ENCODE peak calls at places on chromosomes 7 and 10, in ten cellular contexts. I is spleen, J is psoas muscle, D is mammary epithelial cell, Z is astrocyte, T is A549, K is upper lobe of right lung, C is HCT116, O is OCI-LY7, N is Calu3. W is an unnamed sample.

GRCh38 chr10:7388602-7389001 is 22.2 kb downstream of the SFMBT2 start:
- DNase-seq in D (no peak), O (peak; percentile 73), Z (no peak), T (no peak), I (no peak), J (no peak), N (no peak), K (no peak), C (no peak), W (no peak)

GRCh38 chr7:43592321-43592720 is 9.4 kb downstream of the STK17A start:
- DNase-seq in I (no peak), J (no peak), D (no peak), K (no peak), N (no peak), C (no peak), O (no peak), Z (no peak), T (no peak), W (no peak)

GRCh38 chr10:52570490-52570889 is 202.1 kb downstream of the MBL2 start:
- DNase-seq in O (no peak), I (no peak), K (no peak), D (no peak), N (no peak), T (no peak), Z (no peak), C (no peak), J (no peak), W (no peak)

GRCh38 chr10:100146875-100147665 is 38.8 kb downstream of the ERLIN1 start:
- DNase-seq in N (no peak), Z (no peak), C (no peak), D (no peak), K (no peak), I (no peak), T (no peak), O (no peak), J (no peak), W (no peak)

GRCh38 chr7:70695804-70696104 is 436.2 kb upstream of the GALNT17 start:
- DNase-seq in Z (no peak), O (peak; percentile 67), J (no peak), I (no peak), K (no peak), D (peak; percentile 31), C (no peak), N (no peak), T (no peak), W (no peak)

GRCh38 chr10:90921906-90922305 is 1.0 kb upstream of the ANKRD1 start:
- DNase-seq in D (no peak), T (no peak), O (no peak), N (no peak), Z (no peak), I (no peak), K (no peak), C (no peak), J (no peak), W (no peak)

GRCh38 chr10:104297697-104298660 is 29.0 kb downstream of the GSTO2 start:
- DNase-seq in D (no peak), I (no peak), K (no peak), T (no peak), J (no peak), N (peak; percentile 13), O (peak; percentile 41), C (no peak), Z (peak; percentile 92), W (no peak)

GRCh38 chr7:156640257-156640948 is at the start of gene RNF32:
- DNase-seq in J (peak; percentile 96), N (peak; percentile 98), T (peak; percentile 96), D (peak; percentile 90), K (peak; percentile 99), I (peak; percentile 98), C (peak; percentile 82), O (peak; percentile 93), Z (peak; percentile 76), W (peak; percentile 93)

DNA sequence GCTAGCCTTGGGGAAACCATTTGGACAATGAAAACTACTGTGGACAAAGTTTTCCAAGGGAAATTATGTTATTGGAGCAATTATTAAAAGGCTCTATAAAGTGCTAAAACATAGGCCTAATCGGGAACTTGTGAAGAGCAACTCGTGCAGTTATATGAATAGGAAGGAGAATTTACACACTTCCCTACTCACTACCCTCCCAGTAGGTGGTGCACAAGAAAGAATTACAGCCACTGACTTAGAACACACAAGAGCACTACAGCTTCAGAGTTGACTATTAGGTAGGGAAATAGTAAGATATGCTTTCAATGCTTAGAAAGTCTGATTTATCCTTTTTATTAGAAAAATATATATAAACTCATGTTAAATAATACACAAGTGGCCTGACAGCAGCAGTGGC is 47.2 kb downstream of the GSAP start:
- DNase-seq in J (no peak), K (no peak), I (no peak), T (peak; percentile 36), D (no peak), N (no peak), Z (no peak), C (peak; percentile 4), O (no peak), W (no peak)
- TF ChIP-seq CTCF in J (no peak), K (peak; percentile 18), I (no peak), T (no peak), D (peak; percentile 42), N (no peak), Z (no peak), C (peak; percentile 10), O (peak; percentile 28), W (no peak)

GRCh38 chr7:137343483-137343841 is at the start of gene PTN:
- DNase-seq in I (no peak), Z (peak; percentile 77), O (no peak), C (no peak), N (peak; percentile 6), J (no peak), K (no peak), D (peak; percentile 70), T (no peak), W (peak; percentile 31)

GRCh38 chr7:137342751-137343482 is 616 bp downstream of the PTN start:
- DNase-seq in D (peak; percentile 31), T (no peak), N (no peak), O (no peak), Z (no peak), J (no peak), K (no peak), I (no peak), C (no peak), W (no peak)

GRCh38 chr7:137342340-137342739 is 1.2 kb downstream of the PTN start:
- DNase-seq in D (no peak), J (no peak), I (no peak), Z (peak; percentile 36), O (no peak), C (no peak), K (no peak), T (no peak), N (no peak), W (no peak)

GRCh38 chr7:137335814-137336213 is 7.7 kb downstream of the PTN start:
- DNase-seq in O (no peak), C (no peak), J (no peak), K (no peak), T (no peak), D (peak; percentile 64), N (no peak), I (no peak), Z (peak; percentile 36), W (no peak)

GRCh38 chr7:137337902-137338301 is 5.6 kb downstream of the PTN start:
- DNase-seq in C (no peak), D (no peak), Z (no peak), N (no peak), O (no peak), I (no peak), K (no peak), T (no peak), J (no peak), W (no peak)
- TF ChIP-seq CTCF in C (no peak), D (peak; percentile 34), Z (no peak), N (no peak), O (peak; percentile 53), I (no peak), K (no peak), T (no peak), J (no peak), W (no peak)

GRCh38 chr7:100044719-100045118 is 4.9 kb upstream of the ZSCAN21 start:
- DNase-seq in I (no peak), K (no peak), Z (no peak), C (no peak), J (no peak), D (peak; percentile 33), N (no peak), T (peak; percentile 32), O (peak; percentile 62), W (no peak)

GRCh38 chr7:100051611-100052010 is 2.0 kb downstream of the ZSCAN21 start:
- DNase-seq in J (no peak), D (no peak), T (no peak), K (no peak), O (no peak), Z (no peak), C (no peak), I (no peak), N (no peak), W (no peak)

GRCh38 chr7:100048680-100049079 is 894 bp upstream of the ZSCAN21 start:
- DNase-seq in T (no peak), C (no peak), I (no peak), N (no peak), D (no peak), Z (no peak), K (no peak), O (no peak), J (no peak), W (no peak)

GRCh38 chr7:100053201-100053600 is 3.6 kb downstream of the ZSCAN21 start:
- DNase-seq in C (peak; percentile 57), K (no peak), N (peak; percentile 40), I (no peak), O (peak; percentile 69), Z (peak; percentile 41), D (peak; percentile 73), T (peak; percentile 77), J (peak; percentile 66), W (no peak)

DNA sequence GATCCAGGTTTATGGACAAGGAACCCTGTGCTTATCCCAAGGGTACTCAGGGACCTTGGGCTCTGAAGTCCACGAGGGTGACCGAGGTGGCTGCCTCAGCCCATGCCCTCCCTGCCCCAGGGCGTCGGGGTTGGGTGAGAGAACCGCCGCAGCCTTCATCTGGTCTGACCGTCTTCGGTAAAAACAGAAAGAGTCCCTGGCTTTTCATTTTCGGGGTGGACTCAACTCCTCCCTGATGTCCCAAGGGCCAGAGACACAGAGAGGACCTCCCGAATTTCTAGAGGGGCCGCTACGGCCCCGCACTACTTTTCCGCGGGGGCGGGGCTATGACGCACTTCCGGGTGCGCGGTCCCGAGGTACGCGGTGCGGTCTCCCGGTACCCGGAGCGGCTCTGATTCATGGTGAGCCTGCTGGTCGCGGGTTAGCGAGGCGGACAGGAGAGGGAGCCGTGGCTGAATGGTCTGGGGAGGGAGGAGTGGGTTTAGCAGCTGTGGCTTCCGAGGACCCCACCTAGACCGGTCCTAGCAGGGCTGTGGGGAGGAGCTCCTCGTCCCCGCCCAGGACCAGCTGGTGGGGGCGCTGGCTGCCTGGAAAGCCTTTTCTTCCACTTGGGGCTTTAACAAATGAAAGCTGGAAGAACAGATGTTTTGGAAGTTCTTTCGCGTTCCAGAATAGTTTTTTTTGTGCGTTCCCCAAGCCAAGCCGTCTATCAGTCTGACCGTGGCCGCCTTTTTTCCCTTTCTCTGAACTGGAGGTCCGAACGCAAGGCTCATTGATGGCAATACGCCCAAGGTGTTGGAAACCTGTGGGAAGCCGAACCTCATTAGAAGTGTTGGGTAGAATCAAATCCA is at the start of gene ZSCAN21:
- DNase-seq in N (peak; percentile 79), T (peak; percentile 79), D (peak; percentile 79), K (peak; percentile 93), C (peak; percentile 38), O (peak; percentile 84), J (peak; percentile 94), Z (peak; percentile 77), I (peak; percentile 95), W (peak; percentile 70)
- TF ChIP-seq CTCF in N (no peak), T (peak; percentile 20), D (peak; percentile 24), K (peak; percentile 24), C (no peak), O (peak; percentile 63), J (no peak), Z (no peak), I (no peak), W (no peak)

DNA sequence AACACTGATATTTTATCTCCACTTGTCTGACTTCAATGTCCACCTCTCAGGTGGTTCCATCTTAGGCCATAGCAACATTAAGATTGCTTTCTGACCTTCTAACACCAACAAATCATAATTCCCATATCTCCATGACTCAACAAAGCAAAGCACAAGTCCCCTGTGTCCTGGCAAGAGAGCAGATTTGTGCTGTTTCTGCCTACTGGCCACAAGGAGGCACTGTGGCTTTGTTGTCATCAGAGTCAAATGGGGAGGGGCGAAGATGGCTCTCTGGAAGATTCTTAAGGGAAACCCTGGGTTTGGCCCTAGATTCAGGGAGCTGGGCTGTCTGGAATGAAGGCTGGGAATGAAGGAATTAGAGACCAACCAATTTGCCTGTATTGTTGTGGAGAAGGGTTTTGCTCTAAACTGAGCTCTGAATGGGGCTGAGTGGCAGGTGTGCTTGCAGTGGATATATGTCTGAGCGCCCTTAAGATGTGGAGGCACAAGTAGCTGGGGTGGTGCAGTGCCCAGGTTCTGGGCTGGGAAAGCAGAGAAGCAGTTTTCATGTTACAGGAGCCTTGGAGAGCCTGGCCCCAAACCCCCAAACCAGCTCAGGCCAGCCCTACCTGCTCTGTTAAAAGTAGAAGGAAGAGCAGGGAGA is 154.8 kb upstream of the PRSS58 start:
- DNase-seq in I (no peak), C (peak; percentile 69), J (no peak), O (peak; percentile 59), Z (peak; percentile 49), K (no peak), D (peak; percentile 61), T (peak; percentile 73), N (peak; percentile 43), W (no peak)
- TF ChIP-seq CTCF in I (no peak), C (peak; percentile 89), J (peak; percentile 26), O (peak; percentile 91), Z (peak; percentile 80), K (peak; percentile 43), D (peak; percentile 75), T (peak; percentile 31), N (peak; percentile 49), W (peak; percentile 41)

W was measured in mesothelial cell of epicardium.